ENCODE peak calls at places on chromosomes 2 and 18, in seven cellular contexts. One of them, this sample, is unnamed.

GRCh38 chr2:221807706-221808105 is 235.6 kb upstream of the EPHA4 start:
- DNase-seq in D341Med: no peak
- DNase-seq in activated T-helper 2 cell treated with anti-CD3 and anti-CD28 coated beads, Interferon-gamma antibody, Interleukin-2, Interleukin-4, amounts not matched to agents 10 μg/mL and 5 μg/mL and 100 μg/mL, durations not matched to agents 14 hours and 24 hours and 36 hours: no peak
- DNase-seq in GOT3: no peak
- DNase-seq in cardiac fibroblast: no peak
- DNase-seq in cardiac muscle cell: no peak
- DNase-seq in ecto neural progenitor cell: no peak
- DNase-seq in this sample: no peak

GRCh38 chr2:144259332-144259731 is 260.6 kb downstream of the ZEB2 start:
- DNase-seq in D341Med: no peak
- DNase-seq in activated T-helper 2 cell treated with anti-CD3 and anti-CD28 coated beads, Interferon-gamma antibody, Interleukin-2, Interleukin-4, amounts not matched to agents 10 μg/mL and 5 μg/mL and 100 μg/mL, durations not matched to agents 14 hours and 24 hours and 36 hours: no peak
- DNase-seq in GOT3: no peak
- DNase-seq in cardiac fibroblast: no peak
- DNase-seq in cardiac muscle cell: no peak
- DNase-seq in ecto neural progenitor cell: no peak
- DNase-seq in this sample: no peak

GRCh38 chr2:28610583-28611201 is 114.8 kb downstream of the PLB1 start:
- DNase-seq in D341Med: no peak
- DNase-seq in activated T-helper 2 cell treated with anti-CD3 and anti-CD28 coated beads, Interferon-gamma antibody, Interleukin-2, Interleukin-4, amounts not matched to agents 10 μg/mL and 5 μg/mL and 100 μg/mL, durations not matched to agents 14 hours and 24 hours and 36 hours: no peak
- DNase-seq in GOT3: peak; percentile 25
- DNase-seq in cardiac fibroblast: peak; percentile 71
- DNase-seq in cardiac muscle cell: peak; percentile 70
- DNase-seq in ecto neural progenitor cell: no peak
- DNase-seq in this sample: peak; percentile 84

GRCh38 chr2:126658910-126659613 is 3.1 kb downstream of the GYPC start:
- DNase-seq in D341Med: no peak
- DNase-seq in activated T-helper 2 cell treated with anti-CD3 and anti-CD28 coated beads, Interferon-gamma antibody, Interleukin-2, Interleukin-4, amounts not matched to agents 10 μg/mL and 5 μg/mL and 100 μg/mL, durations not matched to agents 14 hours and 24 hours and 36 hours: peak; percentile 68
- DNase-seq in GOT3: no peak
- DNase-seq in cardiac fibroblast: peak; percentile 94
- DNase-seq in cardiac muscle cell: peak; percentile 88
- DNase-seq in ecto neural progenitor cell: no peak
- DNase-seq in this sample: no peak

GRCh38 chr2:178219247-178219646 is 24.9 kb downstream of the OSBPL6 start:
- DNase-seq in D341Med: no peak
- DNase-seq in activated T-helper 2 cell treated with anti-CD3 and anti-CD28 coated beads, Interferon-gamma antibody, Interleukin-2, Interleukin-4, amounts not matched to agents 10 μg/mL and 5 μg/mL and 100 μg/mL, durations not matched to agents 14 hours and 24 hours and 36 hours: no peak
- DNase-seq in GOT3: no peak
- DNase-seq in cardiac fibroblast: no peak
- DNase-seq in cardiac muscle cell: no peak
- DNase-seq in ecto neural progenitor cell: no peak
- DNase-seq in this sample: no peak

GRCh38 chr2:69988086-69988635 is 26.7 kb upstream of the ASPRV1 start:
- DNase-seq in D341Med: no peak
- DNase-seq in activated T-helper 2 cell treated with anti-CD3 and anti-CD28 coated beads, Interferon-gamma antibody, Interleukin-2, Interleukin-4, amounts not matched to agents 10 μg/mL and 5 μg/mL and 100 μg/mL, durations not matched to agents 14 hours and 24 hours and 36 hours: no peak
- DNase-seq in GOT3: no peak
- DNase-seq in cardiac fibroblast: no peak
- DNase-seq in cardiac muscle cell: no peak
- DNase-seq in ecto neural progenitor cell: no peak
- DNase-seq in this sample: no peak

GRCh38 chr2:109473616-109474318 is 140.0 kb downstream of the SEPTIN10 start:
- DNase-seq in D341Med: no peak
- DNase-seq in activated T-helper 2 cell treated with anti-CD3 and anti-CD28 coated beads, Interferon-gamma antibody, Interleukin-2, Interleukin-4, amounts not matched to agents 10 μg/mL and 5 μg/mL and 100 μg/mL, durations not matched to agents 14 hours and 24 hours and 36 hours: no peak
- DNase-seq in GOT3: no peak
- DNase-seq in cardiac fibroblast: no peak
- DNase-seq in cardiac muscle cell: no peak
- DNase-seq in ecto neural progenitor cell: no peak
- DNase-seq in this sample: no peak

GRCh38 chr2:77566582-77566981 is 44.4 kb upstream of the LRRTM4 start:
- DNase-seq in D341Med: no peak
- DNase-seq in activated T-helper 2 cell treated with anti-CD3 and anti-CD28 coated beads, Interferon-gamma antibody, Interleukin-2, Interleukin-4, amounts not matched to agents 10 μg/mL and 5 μg/mL and 100 μg/mL, durations not matched to agents 14 hours and 24 hours and 36 hours: no peak
- DNase-seq in GOT3: no peak
- DNase-seq in cardiac fibroblast: no peak
- DNase-seq in cardiac muscle cell: no peak
- DNase-seq in ecto neural progenitor cell: no peak
- DNase-seq in this sample: no peak

GRCh38 chr2:88227446-88227845 is 57.3 kb downstream of the THNSL2 start:
- DNase-seq in D341Med: no peak
- DNase-seq in activated T-helper 2 cell treated with anti-CD3 and anti-CD28 coated beads, Interferon-gamma antibody, Interleukin-2, Interleukin-4, amounts not matched to agents 10 μg/mL and 5 μg/mL and 100 μg/mL, durations not matched to agents 14 hours and 24 hours and 36 hours: no peak
- DNase-seq in GOT3: no peak
- DNase-seq in cardiac fibroblast: no peak
- DNase-seq in cardiac muscle cell: no peak
- DNase-seq in ecto neural progenitor cell: peak; percentile 55
- DNase-seq in this sample: no peak

GRCh38 chr2:171741189-171741588 is 53.9 kb downstream of the DYNC1I2 start:
- DNase-seq in D341Med: no peak
- DNase-seq in activated T-helper 2 cell treated with anti-CD3 and anti-CD28 coated beads, Interferon-gamma antibody, Interleukin-2, Interleukin-4, amounts not matched to agents 10 μg/mL and 5 μg/mL and 100 μg/mL, durations not matched to agents 14 hours and 24 hours and 36 hours: no peak
- DNase-seq in GOT3: no peak
- DNase-seq in cardiac fibroblast: peak; percentile 4
- DNase-seq in cardiac muscle cell: peak; percentile 5
- DNase-seq in ecto neural progenitor cell: no peak
- DNase-seq in this sample: no peak

GRCh38 chr18:70024829-70025228 is 77.2 kb upstream of the CD226 start:
- DNase-seq in D341Med: no peak
- DNase-seq in activated T-helper 2 cell treated with anti-CD3 and anti-CD28 coated beads, Interferon-gamma antibody, Interleukin-2, Interleukin-4, amounts not matched to agents 10 μg/mL and 5 μg/mL and 100 μg/mL, durations not matched to agents 14 hours and 24 hours and 36 hours: no peak
- DNase-seq in GOT3: no peak
- DNase-seq in cardiac fibroblast: no peak
- DNase-seq in cardiac muscle cell: no peak
- DNase-seq in ecto neural progenitor cell: no peak
- DNase-seq in this sample: no peak

GRCh38 chr18:49764032-49764431 is 49.3 kb downstream of the ACAA2 start:
- DNase-seq in D341Med: no peak
- DNase-seq in activated T-helper 2 cell treated with anti-CD3 and anti-CD28 coated beads, Interferon-gamma antibody, Interleukin-2, Interleukin-4, amounts not matched to agents 10 μg/mL and 5 μg/mL and 100 μg/mL, durations not matched to agents 14 hours and 24 hours and 36 hours: no peak
- DNase-seq in GOT3: no peak
- DNase-seq in cardiac fibroblast: peak; percentile 58
- DNase-seq in cardiac muscle cell: peak; percentile 41
- DNase-seq in ecto neural progenitor cell: no peak
- DNase-seq in this sample: no peak

GRCh38 chr2:242011991-242012764 is 142.6 kb downstream of the RTP5 start:
- DNase-seq in D341Med: no peak
- DNase-seq in activated T-helper 2 cell treated with anti-CD3 and anti-CD28 coated beads, Interferon-gamma antibody, Interleukin-2, Interleukin-4, amounts not matched to agents 10 μg/mL and 5 μg/mL and 100 μg/mL, durations not matched to agents 14 hours and 24 hours and 36 hours: no peak
- DNase-seq in GOT3: no peak
- DNase-seq in cardiac fibroblast: no peak
- DNase-seq in cardiac muscle cell: no peak
- DNase-seq in ecto neural progenitor cell: no peak
- DNase-seq in this sample: no peak

GRCh38 chr2:62202019-62202722 is 6.3 kb downstream of the B3GNT2 start:
- DNase-seq in D341Med: no peak
- DNase-seq in activated T-helper 2 cell treated with anti-CD3 and anti-CD28 coated beads, Interferon-gamma antibody, Interleukin-2, Interleukin-4, amounts not matched to agents 10 μg/mL and 5 μg/mL and 100 μg/mL, durations not matched to agents 14 hours and 24 hours and 36 hours: no peak
- DNase-seq in GOT3: no peak
- DNase-seq in cardiac fibroblast: no peak
- DNase-seq in cardiac muscle cell: no peak
- DNase-seq in ecto neural progenitor cell: no peak
- DNase-seq in this sample: no peak